ENCODE peak calls at places on chromosomes 6 and 20, in seven cellular contexts. One of them, this sample, is unnamed.
A peak's percentile ranks its signal among the peaks of the same experiment; 100 is the strongest.

GRCh38 chr20:13149371-13149770 is 71.7 kb upstream of the ISM1 start:
- DNase-seq in H1: no peak
- DNase-seq in stomach: no peak
- DNase-seq in transverse colon: no peak
- DNase-seq in HepG2: no peak
- DNase-seq in SK-N-SH: no peak
- DNase-seq in suprapubic skin: no peak
- DNase-seq in this sample: no peak

GRCh38 chr6:38799529-38800184 is 84.5 kb downstream of the DNAH8 start:
- DNase-seq in H1: no peak
- DNase-seq in stomach: no peak
- DNase-seq in transverse colon: no peak
- DNase-seq in HepG2: no peak
- DNase-seq in SK-N-SH: no peak
- DNase-seq in suprapubic skin: no peak
- DNase-seq in this sample: no peak

GRCh38 chr20:32789896-32790750 is 27.9 kb downstream of the DNMT3B start:
- DNase-seq in H1: peak; percentile 78
- DNase-seq in stomach: peak; percentile 78
- DNase-seq in transverse colon: peak; percentile 76
- DNase-seq in HepG2: peak; percentile 68
- DNase-seq in SK-N-SH: peak; percentile 89
- DNase-seq in suprapubic skin: no peak
- DNase-seq in this sample: no peak

GRCh38 chr20:35091808-35092523 is 641 bp downstream of the TRPC4AP start:
- DNase-seq in H1: no peak
- DNase-seq in stomach: no peak
- DNase-seq in transverse colon: peak; percentile 13
- DNase-seq in HepG2: peak; percentile 44
- DNase-seq in SK-N-SH: peak; percentile 38
- DNase-seq in suprapubic skin: no peak
- DNase-seq in this sample: no peak

GRCh38 chr6:136783495-136784270 is 8.6 kb downstream of the MAP3K5 start:
- DNase-seq in H1: no peak
- DNase-seq in stomach: no peak
- DNase-seq in transverse colon: no peak
- DNase-seq in HepG2: no peak
- DNase-seq in SK-N-SH: no peak
- DNase-seq in suprapubic skin: no peak
- DNase-seq in this sample: peak; percentile 78

GRCh38 chr6:111427341-111428116 is 55.5 kb downstream of the REV3L start:
- DNase-seq in H1: no peak
- DNase-seq in stomach: no peak
- DNase-seq in transverse colon: no peak
- DNase-seq in HepG2: peak; percentile 85
- DNase-seq in SK-N-SH: no peak
- DNase-seq in suprapubic skin: no peak
- DNase-seq in this sample: no peak

GRCh38 chr6:105810105-105810921 is 275.8 kb upstream of the PRDM1 start:
- DNase-seq in H1: no peak
- DNase-seq in stomach: no peak
- DNase-seq in transverse colon: peak; percentile 43
- DNase-seq in HepG2: no peak
- DNase-seq in SK-N-SH: no peak
- DNase-seq in suprapubic skin: no peak
- DNase-seq in this sample: peak; percentile 44

GRCh38 chr6:25280617-25280990 is 1.4 kb downstream of the CARMIL1 start:
- DNase-seq in H1: no peak
- DNase-seq in stomach: no peak
- DNase-seq in transverse colon: no peak
- DNase-seq in HepG2: peak; percentile 45
- DNase-seq in SK-N-SH: no peak
- DNase-seq in suprapubic skin: no peak
- DNase-seq in this sample: no peak

GRCh38 chr6:110609101-110609500 is 132.7 kb upstream of the SLC22A16 start:
- DNase-seq in H1: no peak
- DNase-seq in stomach: no peak
- DNase-seq in transverse colon: no peak
- DNase-seq in HepG2: no peak
- DNase-seq in SK-N-SH: no peak
- DNase-seq in suprapubic skin: no peak
- DNase-seq in this sample: no peak

GRCh38 chr6:148545901-148546300 is 200.9 kb upstream of the UST start:
- DNase-seq in H1: no peak
- DNase-seq in stomach: no peak
- DNase-seq in transverse colon: no peak
- DNase-seq in HepG2: no peak
- DNase-seq in SK-N-SH: no peak
- DNase-seq in suprapubic skin: no peak
- DNase-seq in this sample: no peak

GRCh38 chr6:82953871-82954270 is 111.8 kb downstream of the UBE3D start:
- DNase-seq in H1: no peak
- DNase-seq in stomach: no peak
- DNase-seq in transverse colon: no peak
- DNase-seq in HepG2: no peak
- DNase-seq in SK-N-SH: no peak
- DNase-seq in suprapubic skin: no peak
- DNase-seq in this sample: no peak

GRCh38 chr20:18284805-18285533 is 3.4 kb upstream of the ZNF133 start:
- DNase-seq in H1: no peak
- DNase-seq in stomach: no peak
- DNase-seq in transverse colon: no peak
- DNase-seq in HepG2: no peak
- DNase-seq in SK-N-SH: no peak
- DNase-seq in suprapubic skin: no peak
- DNase-seq in this sample: no peak

GRCh38 chr6:98828210-98828798 is 6.1 kb upstream of the POU3F2 start:
- DNase-seq in H1: no peak
- DNase-seq in stomach: no peak
- DNase-seq in transverse colon: no peak
- DNase-seq in HepG2: no peak
- DNase-seq in SK-N-SH: no peak
- DNase-seq in suprapubic skin: no peak
- DNase-seq in this sample: no peak

GRCh38 chr6:41697902-41698349 is 37.5 kb downstream of the TFEB start:
- DNase-seq in H1: no peak
- DNase-seq in stomach: no peak
- DNase-seq in transverse colon: no peak
- DNase-seq in HepG2: no peak
- DNase-seq in SK-N-SH: no peak
- DNase-seq in suprapubic skin: no peak
- DNase-seq in this sample: no peak

GRCh38 chr6:3036861-3037469 is 31.3 kb upstream of the RIPK1 start:
- DNase-seq in H1: no peak
- DNase-seq in stomach: no peak
- DNase-seq in transverse colon: no peak
- DNase-seq in HepG2: no peak
- DNase-seq in SK-N-SH: no peak
- DNase-seq in suprapubic skin: no peak
- DNase-seq in this sample: no peak

GRCh38 chr6:6314601-6315000 is 5.9 kb downstream of the F13A1 start:
- DNase-seq in H1: no peak
- DNase-seq in stomach: no peak
- DNase-seq in transverse colon: no peak
- DNase-seq in HepG2: no peak
- DNase-seq in SK-N-SH: no peak
- DNase-seq in suprapubic skin: no peak
- DNase-seq in this sample: no peak

GRCh38 chr6:139367810-139368321 is 6.6 kb downstream of the CITED2 start:
- DNase-seq in H1: no peak
- DNase-seq in stomach: no peak
- DNase-seq in transverse colon: no peak
- DNase-seq in HepG2: no peak
- DNase-seq in SK-N-SH: no peak
- DNase-seq in suprapubic skin: no peak
- DNase-seq in this sample: no peak

GRCh38 chr6:18011287-18011686 is 23.9 kb upstream of the KIF13A start:
- DNase-seq in H1: no peak
- DNase-seq in stomach: no peak
- DNase-seq in transverse colon: no peak
- DNase-seq in HepG2: no peak
- DNase-seq in SK-N-SH: no peak
- DNase-seq in suprapubic skin: no peak
- DNase-seq in this sample: peak; percentile 81

GRCh38 chr6:96015791-96016776 is at the start of gene FUT9:
- DNase-seq in H1: peak; percentile 81
- DNase-seq in stomach: peak; percentile 78
- DNase-seq in transverse colon: no peak
- DNase-seq in HepG2: no peak
- DNase-seq in SK-N-SH: peak; percentile 85
- DNase-seq in suprapubic skin: peak; percentile 74
- DNase-seq in this sample: no peak

GRCh38 chr20:39066464-39066863 is 104.3 kb downstream of the DHX35 start:
- DNase-seq in H1: peak; percentile 83
- DNase-seq in stomach: no peak
- DNase-seq in transverse colon: no peak
- DNase-seq in HepG2: peak; percentile 48
- DNase-seq in SK-N-SH: peak; percentile 67
- DNase-seq in suprapubic skin: no peak
- DNase-seq in this sample: no peak

GRCh38 chr6:150830409-150831165 is 34.9 kb upstream of the MTHFD1L start:
- DNase-seq in H1: no peak
- DNase-seq in stomach: no peak
- DNase-seq in transverse colon: no peak
- DNase-seq in HepG2: no peak
- DNase-seq in SK-N-SH: no peak
- DNase-seq in suprapubic skin: no peak
- DNase-seq in this sample: no peak

GRCh38 chr6:87093651-87094050 is 1.3 kb downstream of the CGA start:
- DNase-seq in H1: no peak
- DNase-seq in stomach: no peak
- DNase-seq in transverse colon: no peak
- DNase-seq in HepG2: no peak
- DNase-seq in SK-N-SH: no peak
- DNase-seq in suprapubic skin: no peak
- DNase-seq in this sample: no peak

GRCh38 chr6:63527658-63528514 is 44.4 kb upstream of the LOC128125822 start:
- DNase-seq in H1: no peak
- DNase-seq in stomach: peak; percentile 93
- DNase-seq in transverse colon: peak; percentile 68
- DNase-seq in HepG2: peak; percentile 99
- DNase-seq in SK-N-SH: no peak
- DNase-seq in suprapubic skin: no peak
- DNase-seq in this sample: no peak

GRCh38 chr6:31979238-31979898 is 2.5 kb upstream of the C4A start:
- DNase-seq in H1: no peak
- DNase-seq in stomach: no peak
- DNase-seq in transverse colon: no peak
- DNase-seq in HepG2: no peak
- DNase-seq in SK-N-SH: no peak
- DNase-seq in suprapubic skin: no peak
- DNase-seq in this sample: no peak
- TF ChIP-seq EP300 in H1: no peak
- TF ChIP-seq EP300 in stomach: no peak
- TF ChIP-seq EP300 in transverse colon: no peak
- TF ChIP-seq EP300 in HepG2: no peak
- TF ChIP-seq EP300 in SK-N-SH: no peak
- TF ChIP-seq EP300 in suprapubic skin: no peak
- TF ChIP-seq EP300 in this sample: no peak

GRCh38 chr6:54018722-54019121 is 92.5 kb upstream of the MLIP start:
- DNase-seq in H1: no peak
- DNase-seq in stomach: no peak
- DNase-seq in transverse colon: no peak
- DNase-seq in HepG2: no peak
- DNase-seq in SK-N-SH: no peak
- DNase-seq in suprapubic skin: no peak
- DNase-seq in this sample: no peak
- H3K4me3 ChIP-seq in H1: no peak overlapping the region
- H3K4me3 ChIP-seq in stomach: no peak overlapping the region
- H3K4me3 ChIP-seq in transverse colon: no peak overlapping the region
- H3K4me3 ChIP-seq in HepG2: no peak overlapping the region
- H3K4me3 ChIP-seq in SK-N-SH: no peak overlapping the region
- H3K4me3 ChIP-seq in suprapubic skin: no peak overlapping the region
- H3K4me3 ChIP-seq in this sample: no peak overlapping the region

GRCh38 chr6:28134015-28134414 is 7.7 kb upstream of the ZKSCAN8 start:
- DNase-seq in H1: no peak
- DNase-seq in stomach: no peak
- DNase-seq in transverse colon: no peak
- DNase-seq in HepG2: peak; percentile 59
- DNase-seq in SK-N-SH: peak; percentile 18
- DNase-seq in suprapubic skin: no peak
- DNase-seq in this sample: no peak
- TF ChIP-seq EP300 in H1: no peak
- TF ChIP-seq EP300 in stomach: no peak
- TF ChIP-seq EP300 in transverse colon: no peak
- TF ChIP-seq EP300 in HepG2: no peak
- TF ChIP-seq EP300 in SK-N-SH: no peak
- TF ChIP-seq EP300 in suprapubic skin: no peak
- TF ChIP-seq EP300 in this sample: no peak

GRCh38 chr6:170003027-170003426 is 251.6 kb downstream of the ERMARD start:
- DNase-seq in H1: peak; percentile 49
- DNase-seq in stomach: no peak
- DNase-seq in transverse colon: no peak
- DNase-seq in HepG2: no peak
- DNase-seq in SK-N-SH: no peak
- DNase-seq in suprapubic skin: peak; percentile 41
- DNase-seq in this sample: no peak
- H3K4me3 ChIP-seq in H1: no peak overlapping the region
- H3K4me3 ChIP-seq in stomach: no peak overlapping the region
- H3K4me3 ChIP-seq in transverse colon: no peak overlapping the region
- H3K4me3 ChIP-seq in HepG2: no peak overlapping the region
- H3K4me3 ChIP-seq in SK-N-SH: no peak overlapping the region
- H3K4me3 ChIP-seq in suprapubic skin: no peak overlapping the region
- H3K4me3 ChIP-seq in this sample: no peak overlapping the region

GRCh38 chr6:69584913-69585729 is 211.7 kb downstream of the LMBRD1 start:
- DNase-seq in H1: no peak
- DNase-seq in stomach: no peak
- DNase-seq in transverse colon: no peak
- DNase-seq in HepG2: no peak
- DNase-seq in SK-N-SH: peak; percentile 77
- DNase-seq in suprapubic skin: no peak
- DNase-seq in this sample: no peak
- TF ChIP-seq EP300 in H1: no peak
- TF ChIP-seq EP300 in stomach: no peak
- TF ChIP-seq EP300 in transverse colon: no peak
- TF ChIP-seq EP300 in HepG2: no peak
- TF ChIP-seq EP300 in SK-N-SH: peak; percentile 65
- TF ChIP-seq EP300 in suprapubic skin: no peak
- TF ChIP-seq EP300 in this sample: no peak

DNA sequence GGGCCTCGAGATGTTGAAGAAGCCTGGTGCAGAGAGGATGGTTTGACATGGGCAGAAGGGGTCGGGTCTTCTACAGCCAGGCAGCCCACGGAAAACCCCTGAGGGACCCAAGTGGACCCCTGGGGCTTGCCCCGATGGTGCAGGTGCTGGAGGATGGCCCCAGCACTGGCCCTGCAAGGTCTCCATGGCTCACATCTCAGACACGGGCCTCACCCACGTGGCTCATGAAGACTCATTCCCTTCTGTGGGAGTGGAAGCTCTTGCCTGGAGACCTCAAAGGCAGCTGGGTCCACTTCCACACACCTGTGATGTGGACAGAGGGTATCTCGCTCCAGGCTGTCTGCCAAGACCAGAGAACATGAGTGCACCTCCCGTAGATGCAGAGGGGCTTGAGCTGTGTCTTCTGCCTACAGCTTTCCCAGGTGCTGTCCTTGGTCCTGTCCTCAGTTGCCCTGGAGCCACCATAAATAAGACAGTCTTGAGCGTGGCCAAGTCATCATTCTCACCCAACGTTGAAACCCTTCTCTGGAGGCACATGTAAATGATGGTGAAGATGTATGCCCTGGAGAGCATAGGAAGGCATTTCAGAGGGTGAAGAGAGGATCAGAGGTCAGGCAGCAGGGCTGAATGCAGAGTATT is 108.0 kb downstream of the SYNDIG1 start:
- DNase-seq in H1: no peak
- DNase-seq in stomach: no peak
- DNase-seq in transverse colon: no peak
- DNase-seq in HepG2: no peak
- DNase-seq in SK-N-SH: no peak
- DNase-seq in suprapubic skin: no peak
- DNase-seq in this sample: no peak
- H3K4me3 ChIP-seq in H1: no peak overlapping the region
- H3K4me3 ChIP-seq in stomach: no peak overlapping the region
- H3K4me3 ChIP-seq in transverse colon: no peak overlapping the region
- H3K4me3 ChIP-seq in HepG2: no peak overlapping the region
- H3K4me3 ChIP-seq in SK-N-SH: no peak overlapping the region
- H3K4me3 ChIP-seq in suprapubic skin: no peak overlapping the region
- H3K4me3 ChIP-seq in this sample: no peak overlapping the region